ENCODE peak calls at places on chromosomes 5 and 9, in four cellular contexts. One of them, this sample, is unnamed.
A peak's percentile ranks its signal among the peaks of the same experiment; 100 is the strongest.

GRCh38 chr5:179292681-179293080 is 52.6 kb downstream of the ADAMTS2 start:
- DNase-seq in K562: no peak
- DNase-seq in HepG2: no peak
- DNase-seq in GM12878: no peak
- DNase-seq in this sample: no peak

GRCh38 chr5:141560725-141561483 is 57.9 kb downstream of the DIAPH1 start:
- DNase-seq in K562: peak; percentile 65
- DNase-seq in HepG2: peak; percentile 10
- DNase-seq in GM12878: no peak
- DNase-seq in this sample: no peak

GRCh38 chr9:19689324-19690087 is 99.3 kb downstream of the SLC24A2 start:
- DNase-seq in GM12878: no peak
- DNase-seq in HepG2: no peak
- DNase-seq in K562: no peak
- DNase-seq in this sample: no peak

GRCh38 chr5:99316484-99316883 is 387.7 kb upstream of the CHD1 start:
- DNase-seq in GM12878: no peak
- DNase-seq in K562: no peak
- DNase-seq in HepG2: no peak
- DNase-seq in this sample: no peak

GRCh38 chr5:142287096-142287972 is 37.5 kb downstream of the SPRY4 start:
- DNase-seq in HepG2: no peak
- DNase-seq in K562: no peak
- DNase-seq in GM12878: peak; percentile 5
- DNase-seq in this sample: no peak

GRCh38 chr5:122419195-122419894 is 107.3 kb downstream of the SNCAIP start:
- DNase-seq in K562: no peak
- DNase-seq in GM12878: no peak
- DNase-seq in HepG2: no peak
- DNase-seq in this sample: no peak

GRCh38 chr9:125949721-125950465 is 202.7 kb downstream of the PBX3 start:
- DNase-seq in HepG2: no peak
- DNase-seq in K562: no peak
- DNase-seq in GM12878: no peak
- DNase-seq in this sample: no peak

GRCh38 chr5:6907320-6907918 is 194.2 kb downstream of the TENT4A start:
- DNase-seq in HepG2: no peak
- DNase-seq in K562: no peak
- DNase-seq in GM12878: no peak
- DNase-seq in this sample: no peak

GRCh38 chr9:10443805-10444204 is 169.0 kb downstream of the PTPRD start:
- DNase-seq in K562: no peak
- DNase-seq in HepG2: no peak
- DNase-seq in GM12878: no peak
- DNase-seq in this sample: no peak

GRCh38 chr9:83964973-83965349 is 15.1 kb downstream of the HNRNPK start:
- DNase-seq in GM12878: no peak
- DNase-seq in K562: no peak
- DNase-seq in HepG2: no peak
- DNase-seq in this sample: no peak

GRCh38 chr5:10030219-10030831 is 219.4 kb downstream of the ATPSCKMT start:
- DNase-seq in HepG2: peak; percentile 23
- DNase-seq in GM12878: no peak
- DNase-seq in K562: no peak
- DNase-seq in this sample: no peak

GRCh38 chr9:8558176-8558575 is 758.6 kb upstream of the DMAC1 start:
- DNase-seq in K562: no peak
- DNase-seq in HepG2: no peak
- DNase-seq in GM12878: no peak
- DNase-seq in this sample: no peak

GRCh38 chr9:108880917-108881316 is 18.9 kb downstream of the ACTL7A start:
- DNase-seq in GM12878: no peak
- DNase-seq in K562: no peak
- DNase-seq in HepG2: no peak
- DNase-seq in this sample: no peak

GRCh38 chr5:14156611-14157493 is 13.7 kb downstream of the TRIO start:
- DNase-seq in K562: no peak
- DNase-seq in HepG2: peak; percentile 34
- DNase-seq in GM12878: peak; percentile 67
- DNase-seq in this sample: peak; percentile 67

GRCh38 chr9:93574900-93575705 is 1.3 kb upstream of the PHF2 start:
- DNase-seq in GM12878: no peak
- DNase-seq in K562: no peak
- DNase-seq in HepG2: no peak
- DNase-seq in this sample: no peak

GRCh38 chr5:79568632-79569190 is 43.5 kb upstream of the TENT2 start:
- DNase-seq in K562: no peak
- DNase-seq in HepG2: no peak
- DNase-seq in GM12878: no peak
- DNase-seq in this sample: no peak

GRCh38 chr5:54567996-54568395 is 50.4 kb downstream of the SNX18 start:
- DNase-seq in K562: no peak
- DNase-seq in HepG2: no peak
- DNase-seq in GM12878: no peak
- DNase-seq in this sample: no peak

GRCh38 chr5:7745882-7746735 is 104.8 kb downstream of the CFAP90 start:
- DNase-seq in GM12878: no peak
- DNase-seq in K562: peak; percentile 63
- DNase-seq in HepG2: peak; percentile 41
- DNase-seq in this sample: peak; percentile 63

GRCh38 chr5:66892715-66893114 is 296.5 kb downstream of the MAST4 start:
- DNase-seq in HepG2: no peak
- DNase-seq in K562: no peak
- DNase-seq in GM12878: no peak
- DNase-seq in this sample: no peak

GRCh38 chr5:40383719-40384651 is 295.7 kb upstream of the PTGER4 start:
- DNase-seq in K562: no peak
- DNase-seq in GM12878: no peak
- DNase-seq in HepG2: no peak
- DNase-seq in this sample: no peak

GRCh38 chr5:177382423-177383029 is 1.7 kb upstream of the SLC34A1 start:
- DNase-seq in GM12878: no peak
- DNase-seq in HepG2: no peak
- DNase-seq in K562: no peak
- DNase-seq in this sample: no peak

GRCh38 chr9:19967567-19968459 is 179.0 kb upstream of the SLC24A2 start:
- DNase-seq in HepG2: no peak
- DNase-seq in K562: no peak
- DNase-seq in GM12878: no peak
- DNase-seq in this sample: no peak

GRCh38 chr5:172644229-172644628 is 3.2 kb downstream of the NEURL1B start:
- DNase-seq in HepG2: no peak
- DNase-seq in K562: no peak
- DNase-seq in GM12878: no peak
- DNase-seq in this sample: no peak

GRCh38 chr9:72476617-72477375 is 44.6 kb upstream of the TMC1 start:
- DNase-seq in K562: peak; percentile 27
- DNase-seq in GM12878: no peak
- DNase-seq in HepG2: peak; percentile 63
- DNase-seq in this sample: no peak

GRCh38 chr5:90909945-90910344 is 351.3 kb downstream of the ADGRV1 start:
- DNase-seq in HepG2: no peak
- DNase-seq in K562: no peak
- DNase-seq in GM12878: no peak
- DNase-seq in this sample: no peak

GRCh38 chr5:78519198-78519941 is 129.2 kb downstream of the LHFPL2 start:
- DNase-seq in K562: no peak
- DNase-seq in GM12878: no peak
- DNase-seq in HepG2: no peak
- DNase-seq in this sample: no peak

GRCh38 chr9:73141282-73141681 is 10.4 kb upstream of the ANXA1 start:
- DNase-seq in GM12878: no peak
- DNase-seq in K562: no peak
- DNase-seq in HepG2: no peak
- DNase-seq in this sample: no peak

GRCh38 chr9:99211746-99212145 is 10.0 kb downstream of the ALG2 start:
- DNase-seq in GM12878: no peak
- DNase-seq in HepG2: peak; percentile 16
- DNase-seq in K562: no peak
- DNase-seq in this sample: no peak

GRCh38 chr5:156396063-156396829 is 69.3 kb downstream of the SGCD start:
- DNase-seq in GM12878: no peak
- DNase-seq in HepG2: no peak
- DNase-seq in K562: no peak
- DNase-seq in this sample: no peak

GRCh38 chr9:128556276-128556675 is 3.9 kb downstream of the SPTAN1 start:
- DNase-seq in GM12878: no peak
- DNase-seq in HepG2: no peak
- DNase-seq in K562: no peak
- DNase-seq in this sample: no peak

GRCh38 chr9:128554155-128554862 is 1.9 kb downstream of the SPTAN1 start:
- DNase-seq in HepG2: peak; percentile 85
- DNase-seq in K562: peak; percentile 46
- DNase-seq in GM12878: peak; percentile 27
- DNase-seq in this sample: peak; percentile 41

GRCh38 chr9:128553695-128554094 is 1.3 kb downstream of the SPTAN1 start:
- DNase-seq in GM12878: no peak
- DNase-seq in K562: no peak
- DNase-seq in HepG2: no peak
- DNase-seq in this sample: no peak

GRCh38 chr9:128556915-128557634 is 4.7 kb downstream of the SPTAN1 start:
- DNase-seq in K562: no peak
- DNase-seq in HepG2: peak; percentile 78
- DNase-seq in GM12878: no peak
- DNase-seq in this sample: no peak

GRCh38 chr9:128555180-128555721 is 2.9 kb downstream of the SPTAN1 start:
- DNase-seq in K562: no peak
- DNase-seq in GM12878: no peak
- DNase-seq in HepG2: peak; percentile 85
- DNase-seq in this sample: peak; percentile 40
- TF ChIP-seq FOXK2 in K562: peak; percentile 29
- TF ChIP-seq FOXK2 in GM12878: no peak
- TF ChIP-seq FOXK2 in HepG2: no peak
- TF ChIP-seq FOXK2 in this sample: no peak

GRCh38 chr5:80956272-80956671 is 3.9 kb upstream of the RASGRF2 start:
- DNase-seq in K562: no peak
- DNase-seq in GM12878: no peak
- DNase-seq in HepG2: no peak
- DNase-seq in this sample: no peak

GRCh38 chr5:80953587-80953986 is 6.6 kb upstream of the RASGRF2 start:
- DNase-seq in K562: no peak
- DNase-seq in GM12878: no peak
- DNase-seq in HepG2: no peak
- DNase-seq in this sample: no peak

GRCh38 chr5:80958611-80959010 is 1.6 kb upstream of the RASGRF2 start:
- DNase-seq in K562: no peak
- DNase-seq in GM12878: no peak
- DNase-seq in HepG2: no peak
- DNase-seq in this sample: no peak

GRCh38 chr5:80957031-80957761 is 3.0 kb upstream of the RASGRF2 start:
- DNase-seq in HepG2: peak; percentile 90
- DNase-seq in K562: no peak
- DNase-seq in GM12878: no peak
- DNase-seq in this sample: no peak

DNA sequence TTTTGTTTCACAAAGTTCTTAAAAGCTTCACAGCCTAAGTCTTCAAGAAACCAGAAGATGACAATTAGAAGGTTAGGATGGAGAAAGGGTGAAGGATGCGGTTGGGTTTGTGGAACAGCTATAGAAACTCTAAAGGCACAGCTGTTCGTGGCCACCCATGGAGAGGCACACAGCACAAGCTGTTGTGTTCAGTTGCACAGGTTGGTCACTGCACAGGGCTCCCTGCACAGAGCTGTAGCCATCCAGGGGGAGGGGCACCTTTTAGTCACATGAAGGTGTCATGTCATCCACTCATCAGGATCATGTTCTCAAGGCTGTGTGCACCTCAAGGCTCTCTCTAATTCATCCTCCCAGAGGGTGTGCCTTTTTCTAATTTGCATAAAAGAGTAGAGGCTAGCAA is 5.1 kb upstream of the RASGRF2 start:
- DNase-seq in K562: no peak
- DNase-seq in GM12878: no peak
- DNase-seq in HepG2: no peak
- DNase-seq in this sample: no peak
- TF ChIP-seq FOXK2 in K562: no peak
- TF ChIP-seq FOXK2 in GM12878: no peak
- TF ChIP-seq FOXK2 in HepG2: no peak
- TF ChIP-seq FOXK2 in this sample: no peak

GRCh38 chr5:143404416-143405062 is 1.1 kb upstream of the NR3C1 start:
- DNase-seq in GM12878: no peak
- DNase-seq in HepG2: peak; percentile 28
- DNase-seq in K562: peak; percentile 69
- DNase-seq in this sample: peak; percentile 54
- TF ChIP-seq FOXK2 in GM12878: no peak
- TF ChIP-seq FOXK2 in HepG2: no peak
- TF ChIP-seq FOXK2 in K562: no peak
- TF ChIP-seq FOXK2 in this sample: no peak

GRCh38 chr9:117938086-117938485 is 233.9 kb downstream of the TLR4 start:
- DNase-seq in K562: no peak
- DNase-seq in GM12878: no peak
- DNase-seq in HepG2: no peak
- DNase-seq in this sample: no peak
- TF ChIP-seq FOXK2 in K562: no peak
- TF ChIP-seq FOXK2 in GM12878: no peak
- TF ChIP-seq FOXK2 in HepG2: no peak
- TF ChIP-seq FOXK2 in this sample: no peak

GRCh38 chr5:113682497-113683136 is 169.1 kb downstream of the YTHDC2 start:
- DNase-seq in K562: no peak
- DNase-seq in HepG2: no peak
- DNase-seq in GM12878: no peak
- DNase-seq in this sample: no peak

GRCh38 chr5:113680534-113680933 is 167.0 kb downstream of the YTHDC2 start:
- DNase-seq in K562: no peak
- DNase-seq in HepG2: no peak
- DNase-seq in GM12878: no peak
- DNase-seq in this sample: no peak

GRCh38 chr5:113678202-113678601 is 164.7 kb downstream of the YTHDC2 start:
- DNase-seq in HepG2: no peak
- DNase-seq in K562: no peak
- DNase-seq in GM12878: no peak
- DNase-seq in this sample: no peak

GRCh38 chr5:113675166-113675565 is 161.7 kb downstream of the YTHDC2 start:
- DNase-seq in HepG2: no peak
- DNase-seq in GM12878: no peak
- DNase-seq in K562: no peak
- DNase-seq in this sample: no peak

GRCh38 chr5:113678924-113679575 is 165.6 kb downstream of the YTHDC2 start:
- DNase-seq in GM12878: peak; percentile 8
- DNase-seq in K562: peak; percentile 64
- DNase-seq in HepG2: peak; percentile 30
- DNase-seq in this sample: peak; percentile 52
- TF ChIP-seq FOXK2 in GM12878: no peak
- TF ChIP-seq FOXK2 in K562: no peak
- TF ChIP-seq FOXK2 in HepG2: no peak
- TF ChIP-seq FOXK2 in this sample: no peak

This sample was measured in HEK293T.